ENCODE peak calls at places on chromosomes 5 and 9, in five cellular contexts. One of them, this sample, is unnamed.

GRCh38 chr9:87406545-87407166 is 91.0 kb upstream of the DAPK1 start:
- DNase-seq in A549: peak
- DNase-seq in HepG2: no peak
- DNase-seq in K562: no peak
- DNase-seq in H1: no peak
- DNase-seq in this sample: no peak

GRCh38 chr9:125246261-125246667 is 5.1 kb upstream of the HSPA5 start:
- DNase-seq in HepG2: no peak
- DNase-seq in K562: no peak
- DNase-seq in A549: no peak
- DNase-seq in H1: no peak
- DNase-seq in this sample: no peak

GRCh38 chr5:54007822-54008777 is 302.3 kb downstream of the ARL15 start:
- DNase-seq in HepG2: peak
- DNase-seq in K562: no peak
- DNase-seq in H1: no peak
- DNase-seq in A549: peak
- DNase-seq in this sample: peak

GRCh38 chr5:176611435-176611834 is 1.5 kb upstream of the GPRIN1 start:
- DNase-seq in H1: peak
- DNase-seq in K562: peak
- DNase-seq in HepG2: peak
- DNase-seq in A549: peak
- DNase-seq in this sample: peak

GRCh38 chr5:154740957-154741356 is 14.2 kb upstream of the LARP1 start:
- DNase-seq in A549: no peak
- DNase-seq in K562: no peak
- DNase-seq in HepG2: no peak
- DNase-seq in H1: no peak
- DNase-seq in this sample: peak

GRCh38 chr9:15253197-15253596 is 53.8 kb downstream of the TTC39B start:
- DNase-seq in H1: no peak
- DNase-seq in A549: no peak
- DNase-seq in HepG2: no peak
- DNase-seq in K562: no peak
- DNase-seq in this sample: peak

GRCh38 chr5:35854248-35854647 is 2.4 kb upstream of the IL7R start:
- DNase-seq in HepG2: no peak
- DNase-seq in A549: no peak
- DNase-seq in H1: no peak
- DNase-seq in K562: no peak
- DNase-seq in this sample: no peak

GRCh38 chr5:159905496-159905895 is 10.8 kb upstream of the ADRA1B start:
- DNase-seq in K562: no peak
- DNase-seq in H1: no peak
- DNase-seq in HepG2: no peak
- DNase-seq in A549: peak
- DNase-seq in this sample: peak

GRCh38 chr9:89919171-89919681 is 314.4 kb downstream of the GADD45G start:
- DNase-seq in H1: peak
- DNase-seq in K562: peak
- DNase-seq in A549: peak
- DNase-seq in HepG2: peak
- DNase-seq in this sample: no peak

GRCh38 chr9:16136961-16137360 is 584.1 kb downstream of the CCDC171 start:
- DNase-seq in A549: peak
- DNase-seq in HepG2: no peak
- DNase-seq in K562: no peak
- DNase-seq in H1: no peak
- DNase-seq in this sample: peak

GRCh38 chr9:32954642-32955041 is 46.8 kb downstream of the APTX start:
- DNase-seq in A549: peak
- DNase-seq in H1: no peak
- DNase-seq in HepG2: peak
- DNase-seq in K562: no peak
- DNase-seq in this sample: peak

GRCh38 chr9:74800226-74800625 is 87.5 kb downstream of the TRPM6 start:
- DNase-seq in HepG2: no peak
- DNase-seq in H1: no peak
- DNase-seq in A549: no peak
- DNase-seq in K562: no peak
- DNase-seq in this sample: no peak

GRCh38 chr9:105103776-105104175 is 140.7 kb upstream of the SLC44A1 start:
- DNase-seq in H1: no peak
- DNase-seq in K562: no peak
- DNase-seq in A549: peak
- DNase-seq in HepG2: no peak
- DNase-seq in this sample: peak

GRCh38 chr5:177005619-177006264 is 837 bp downstream of the UIMC1 start:
- DNase-seq in A549: peak
- DNase-seq in HepG2: peak
- DNase-seq in H1: no peak
- DNase-seq in K562: peak
- DNase-seq in this sample: peak

GRCh38 chr9:136004712-136005111 is 43.5 kb upstream of the UBAC1 start:
- DNase-seq in HepG2: no peak
- DNase-seq in A549: no peak
- DNase-seq in K562: no peak
- DNase-seq in H1: no peak
- DNase-seq in this sample: no peak

GRCh38 chr9:135139366-135139965 is 52.0 kb downstream of the OLFM1 start:
- DNase-seq in K562: peak
- DNase-seq in A549: no peak
- DNase-seq in H1: no peak
- DNase-seq in HepG2: no peak
- DNase-seq in this sample: no peak

GRCh38 chr5:141402553-141403328 is at the start of gene PCDHGA9:
- DNase-seq in HepG2: no peak
- DNase-seq in K562: peak
- DNase-seq in H1: no peak
- DNase-seq in A549: no peak
- DNase-seq in this sample: peak

GRCh38 chr9:5364294-5364990 is 24.8 kb upstream of the RLN1 start:
- DNase-seq in K562: no peak
- DNase-seq in H1: no peak
- DNase-seq in A549: no peak
- DNase-seq in HepG2: no peak
- DNase-seq in this sample: peak

GRCh38 chr9:33320568-33321261 is 30.4 kb downstream of the NFX1 start:
- DNase-seq in H1: no peak
- DNase-seq in K562: no peak
- DNase-seq in HepG2: no peak
- DNase-seq in A549: peak
- DNase-seq in this sample: peak

GRCh38 chr9:12817702-12818101 is 42.9 kb downstream of the LURAP1L start:
- DNase-seq in H1: no peak
- DNase-seq in K562: no peak
- DNase-seq in A549: peak
- DNase-seq in HepG2: peak
- DNase-seq in this sample: peak
- TF ChIP-seq CEBPB in H1: no peak
- TF ChIP-seq CEBPB in K562: no peak
- TF ChIP-seq CEBPB in A549: no peak
- TF ChIP-seq CEBPB in HepG2: no peak
- TF ChIP-seq CEBPB in this sample: no peak

DNA sequence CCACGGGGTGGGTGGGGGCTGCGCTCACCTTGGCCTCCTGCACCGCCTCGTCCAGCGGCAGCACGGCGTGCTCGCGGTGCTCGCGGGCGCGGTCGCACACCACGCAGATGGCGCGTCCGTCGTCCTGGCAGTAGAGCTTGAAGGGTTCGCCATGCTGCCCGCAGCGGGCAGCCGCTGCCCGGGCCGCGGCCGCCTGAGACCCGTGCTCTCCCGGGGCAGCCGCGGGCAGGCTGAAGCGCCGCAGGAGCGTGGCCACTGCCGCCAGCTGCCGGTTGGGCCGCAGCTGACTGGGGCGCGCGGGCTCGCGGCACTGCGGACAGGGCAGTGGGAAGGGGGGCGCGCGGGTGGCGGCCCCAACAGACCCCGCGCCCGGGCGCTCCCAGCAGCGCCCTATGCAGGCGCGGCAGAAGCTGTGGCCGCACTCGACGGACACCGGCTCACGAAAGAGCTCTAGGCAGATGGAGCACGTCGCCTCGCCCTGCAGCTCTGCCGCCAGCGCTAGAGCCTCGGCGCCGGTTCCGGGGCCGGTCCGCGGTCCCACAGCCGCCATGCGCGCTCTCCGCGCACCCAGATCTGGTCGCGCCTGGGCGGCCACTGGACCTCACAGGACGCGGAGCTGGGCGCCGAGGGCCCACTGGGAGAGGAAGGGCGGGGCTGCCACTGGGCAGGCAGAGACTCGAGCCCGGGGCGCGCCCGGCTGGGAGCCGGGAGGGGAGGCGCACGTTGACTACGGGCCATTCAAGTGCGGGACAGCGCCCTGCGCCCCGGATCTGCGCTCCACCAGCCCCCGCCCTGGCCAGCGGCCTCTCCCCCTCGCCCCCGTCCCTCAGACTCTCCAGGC is at the start of gene TRIM7:
- DNase-seq in HepG2: no peak
- DNase-seq in A549: peak
- DNase-seq in K562: peak
- DNase-seq in H1: no peak
- DNase-seq in this sample: peak
- TF ChIP-seq POLR2A in HepG2: no peak
- TF ChIP-seq POLR2A in A549: peak
- TF ChIP-seq POLR2A in K562: peak
- TF ChIP-seq POLR2A in H1: no peak
- TF ChIP-seq POLR2A in this sample: no peak

DNA sequence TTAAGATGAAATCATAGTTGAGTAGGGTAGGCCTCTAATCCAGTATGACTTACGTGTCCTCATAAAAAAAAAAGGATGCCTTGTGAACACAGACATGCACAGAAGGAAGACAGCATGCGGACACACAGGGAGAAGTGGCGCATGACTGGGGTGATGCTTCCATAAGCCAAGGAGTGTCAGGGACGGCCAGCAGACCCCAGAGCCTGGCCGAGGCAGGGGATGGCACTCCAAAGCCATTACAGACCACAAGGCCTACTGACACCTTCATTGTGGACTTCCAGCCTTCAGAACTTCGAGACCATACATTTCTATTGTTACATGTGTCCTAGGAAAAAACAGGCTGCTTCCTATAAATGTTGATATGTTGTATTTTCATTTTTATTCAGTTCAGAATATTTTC is 19.9 kb downstream of the EHMT1 start:
- DNase-seq in HepG2: no peak
- DNase-seq in A549: no peak
- DNase-seq in K562: no peak
- DNase-seq in H1: no peak
- DNase-seq in this sample: no peak
- TF ChIP-seq MAFK in HepG2: no peak
- TF ChIP-seq MAFK in A549: no peak
- TF ChIP-seq MAFK in K562: no peak
- TF ChIP-seq MAFK in H1: no peak
- TF ChIP-seq MAFK in this sample: no peak

GRCh38 chr9:106233116-106233515 is 538.8 kb downstream of the TMEM38B start:
- DNase-seq in HepG2: no peak
- DNase-seq in A549: no peak
- DNase-seq in K562: no peak
- DNase-seq in H1: no peak
- DNase-seq in this sample: no peak

DNA sequence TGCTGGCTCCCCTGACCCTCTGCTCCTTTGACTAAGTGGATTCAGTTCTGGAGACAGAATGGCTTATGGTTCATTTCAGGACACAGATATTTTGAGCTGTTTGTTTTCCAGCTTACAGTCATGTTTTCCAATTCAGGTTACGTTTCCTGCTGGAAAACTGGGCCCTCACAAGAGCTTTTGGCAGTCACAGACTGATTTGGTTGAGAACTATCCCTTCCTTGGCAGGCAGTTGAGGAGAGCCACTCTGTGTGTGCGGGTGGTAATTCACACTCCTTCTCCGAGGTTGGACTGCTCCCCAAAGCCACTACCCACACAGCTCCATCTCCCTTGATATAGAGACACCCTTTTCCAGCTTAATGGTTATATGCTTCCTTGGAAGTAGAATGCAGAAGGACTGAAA is 534.5 kb downstream of the TMEM38B start:
- DNase-seq in H1: no peak
- DNase-seq in A549: no peak
- DNase-seq in HepG2: no peak
- DNase-seq in K562: no peak
- DNase-seq in this sample: no peak
- TF ChIP-seq CEBPB in H1: no peak
- TF ChIP-seq CEBPB in A549: no peak
- TF ChIP-seq CEBPB in HepG2: no peak
- TF ChIP-seq CEBPB in K562: no peak
- TF ChIP-seq CEBPB in this sample: no peak

GRCh38 chr5:90519081-90519480 is 10.3 kb downstream of the LYSMD3 start:
- DNase-seq in H1: no peak
- DNase-seq in A549: peak
- DNase-seq in K562: no peak
- DNase-seq in HepG2: no peak
- DNase-seq in this sample: no peak
- TF ChIP-seq POLR2A in H1: no peak
- TF ChIP-seq POLR2A in A549: no peak
- TF ChIP-seq POLR2A in K562: no peak
- TF ChIP-seq POLR2A in HepG2: no peak
- TF ChIP-seq POLR2A in this sample: no peak

GRCh38 chr9:93543117-93543516 is 33.3 kb upstream of the PHF2 start:
- DNase-seq in HepG2: no peak
- DNase-seq in A549: no peak
- DNase-seq in H1: no peak
- DNase-seq in K562: no peak
- DNase-seq in this sample: no peak
- TF ChIP-seq MAFK in HepG2: no peak
- TF ChIP-seq MAFK in A549: no peak
- TF ChIP-seq MAFK in H1: no peak
- TF ChIP-seq MAFK in K562: no peak
- TF ChIP-seq MAFK in this sample: no peak

This sample was measured in IMR-90.